ENCODE peak calls at places on chromosomes 11 and 22, in four cellular contexts. S is NCI-H2029, N is T follicular helper cell, D is fibroblast of the aortic adventitia. K is an unnamed sample.

GRCh38 chr11:63874511-63874910 is 35.6 kb downstream of the MARK2 start:
- DNase-seq in S (no peak), N (no peak), D (no peak), K (no peak)

GRCh38 chr22:42286205-42286604 is 15.8 kb upstream of the TCF20 start:
- DNase-seq in S (no peak), N (no peak), D (no peak), K (peak)

GRCh38 chr11:27447288-27447914 is 25.2 kb downstream of the LGR4 start:
- DNase-seq in S (no peak), N (no peak), D (peak), K (no peak)

GRCh38 chr11:72240461-72241289 is 3.3 kb downstream of the PHOX2A start:
- DNase-seq in S (no peak), N (no peak), D (peak), K (no peak)

GRCh38 chr11:133355095-133355494 is 177.2 kb downstream of the OPCML start:
- DNase-seq in S (no peak), N (no peak), D (no peak), K (no peak)

GRCh38 chr11:119484741-119485605 is 62.0 kb upstream of the THY1 start:
- DNase-seq in S (no peak), N (no peak), D (no peak), K (no peak)

GRCh38 chr11:125990244-125990643 is 44.4 kb downstream of the VSIG10L2 start:
- DNase-seq in S (peak), N (no peak), D (peak), K (no peak)

GRCh38 chr11:3135491-3136440 is 29.3 kb downstream of the OSBPL5 start:
- DNase-seq in S (no peak), N (no peak), D (no peak), K (no peak)

GRCh38 chr22:25399649-25400151 is 164.8 kb upstream of the GRK3 start:
- DNase-seq in S (no peak), N (no peak), D (no peak), K (no peak)

GRCh38 chr11:29321293-29322132 is 695.3 kb downstream of the KCNA4 start:
- DNase-seq in S (no peak), N (no peak), D (peak), K (no peak)

GRCh38 chr22:50267591-50268390 is 2.4 kb downstream of the MAPK11 start:
- DNase-seq in S (no peak), N (peak), D (peak), K (peak)

GRCh38 chr11:62595124-62595523 is 3.8 kb upstream of the TUT1 start:
- DNase-seq in S (no peak), N (no peak), D (no peak), K (no peak)

GRCh38 chr11:129728571-129728970 is 87.1 kb upstream of the TMEM45B start:
- DNase-seq in S (peak), N (no peak), D (no peak), K (no peak)

GRCh38 chr11:119709638-119710346 is 19.2 kb downstream of the NECTIN1 start:
- DNase-seq in S (no peak), N (no peak), D (peak), K (no peak)

GRCh38 chr11:66317766-66318575 is 1.1 kb upstream of the CD248 start:
- DNase-seq in S (no peak), N (peak), D (peak), K (peak)

GRCh38 chr11:20127671-20128527 is 32.4 kb downstream of the DBX1 start:
- DNase-seq in S (peak), N (peak), D (peak), K (peak)

GRCh38 chr11:73372371-73372993 is 3.7 kb upstream of the RELT start:
- DNase-seq in S (no peak), N (no peak), D (no peak), K (no peak)

GRCh38 chr11:35235944-35236666 is 97.1 kb downstream of the CD44 start:
- DNase-seq in S (peak), N (peak), D (peak), K (peak)

GRCh38 chr11:45765836-45766235 is 39.1 kb upstream of the SLC35C1 start:
- DNase-seq in S (peak), N (no peak), D (no peak), K (no peak)

GRCh38 chr22:41915035-41915782 is at the start of gene SHISA8:
- DNase-seq in S (peak), N (peak), D (no peak), K (peak)

GRCh38 chr22:38467904-38468760 is at the start of gene KDELR3:
- DNase-seq in S (no peak), N (no peak), D (peak), K (no peak)

GRCh38 chr22:22711532-22711913 is 67.1 kb downstream of the GGTLC2 start:
- DNase-seq in S (no peak), N (no peak), D (no peak), K (no peak)

GRCh38 chr11:19803506-19803998 is 90.9 kb downstream of the NAV2 start:
- DNase-seq in S (peak), N (no peak), D (no peak), K (no peak)

GRCh38 chr11:7603031-7603781 is 70.1 kb downstream of the CYB5R2 start:
- DNase-seq in S (no peak), N (no peak), D (peak), K (no peak)

GRCh38 chr11:1872267-1872985 is 19.3 kb downstream of the PRR33 start:
- DNase-seq in S (no peak), N (no peak), D (no peak), K (no peak)

GRCh38 chr22:37241351-37242142 is 2.5 kb downstream of the RAC2 start:
- DNase-seq in S (no peak), N (no peak), D (no peak), K (no peak)

GRCh38 chr11:64877390-64878222 is 815 bp downstream of the EHD1 start:
- DNase-seq in S (no peak), N (no peak), D (no peak), K (no peak)

GRCh38 chr11:127106142-127106541 is 105.6 kb upstream of the KIRREL3 start:
- DNase-seq in S (peak), N (no peak), D (peak), K (no peak)

GRCh38 chr11:104668797-104669463 is 229.3 kb downstream of the CASP12 start:
- DNase-seq in S (no peak), N (no peak), D (peak), K (no peak)

GRCh38 chr22:47629273-47629711 is 866.8 kb downstream of the TBC1D22A start:
- DNase-seq in S (no peak), N (no peak), D (no peak), K (no peak)

GRCh38 chr22:35839811-35840739 is 122.4 kb downstream of the APOL5 start:
- DNase-seq in S (peak), N (no peak), D (peak), K (no peak)

GRCh38 chr11:13897606-13898276 is 64.8 kb upstream of the SPON1 start:
- DNase-seq in S (no peak), N (no peak), D (no peak), K (no peak)

GRCh38 chr22:19823638-19824196 is 31.0 kb downstream of the GNB1L start:
- DNase-seq in S (no peak), N (no peak), D (no peak), K (no peak)